ENCODE peak calls at places on chromosomes 1 and 21, in ten cellular contexts. G, U, M, V, X, D, I, P, J and Y are unnamed samples.

GRCh38 chr1:25881266-25881665 is 5.8 kb upstream of the PAQR7 start:
- DNase-seq in U (no peak), I (no peak), X (no peak), G (no peak), P (no peak), M (no peak), V (no peak), J (no peak), D (no peak), Y (no peak)

GRCh38 chr21:33428669-33429068 is 25.5 kb downstream of the IFNGR2 start:
- DNase-seq in D (no peak), M (no peak), V (no peak), P (no peak), X (no peak), G (no peak), J (peak), I (no peak), U (no peak), Y (no peak)

GRCh38 chr1:226679853-226680516 is 59.1 kb downstream of the ITPKB start:
- DNase-seq in V (no peak), J (peak), X (peak), M (peak), I (no peak), D (peak), P (no peak), G (peak), U (peak), Y (peak)

GRCh38 chr1:160837558-160838205 is 25.0 kb downstream of the CD244 start:
- DNase-seq in P (no peak), J (peak), U (peak), V (no peak), M (no peak), X (peak), I (no peak), D (peak), G (no peak), Y (peak)

GRCh38 chr1:10626011-10626731 is 151.4 kb downstream of the PEX14 start:
- DNase-seq in D (peak), V (no peak), I (no peak), U (no peak), J (no peak), G (no peak), M (no peak), P (no peak), X (no peak), Y (no peak)

GRCh38 chr1:238649200-238649599 is 737.2 kb upstream of the CHRM3 start:
- DNase-seq in G (no peak), P (no peak), U (no peak), I (no peak), V (no peak), D (no peak), M (no peak), J (no peak), X (no peak), Y (no peak)

GRCh38 chr21:33080376-33080775 is 10.4 kb downstream of the OLIG1 start:
- DNase-seq in V (no peak), P (no peak), M (no peak), U (no peak), G (no peak), X (no peak), D (no peak), J (no peak), I (no peak), Y (no peak)

GRCh38 chr1:93081716-93082115 is 2.6 kb downstream of the MTF2 start:
- DNase-seq in D (no peak), P (no peak), U (no peak), V (no peak), J (no peak), I (no peak), G (no peak), X (no peak), M (peak), Y (no peak)

GRCh38 chr1:203354246-203354645 is 3.3 kb upstream of the FMOD start:
- DNase-seq in U (no peak), V (no peak), M (peak), G (no peak), X (no peak), J (no peak), I (no peak), P (no peak), D (no peak), Y (no peak)

GRCh38 chr1:103218821-103219220 is 110.5 kb upstream of the COL11A1 start:
- DNase-seq in U (no peak), J (no peak), X (no peak), V (no peak), G (no peak), P (no peak), I (no peak), D (no peak), M (peak), Y (no peak)

GRCh38 chr1:109623601-109624161 is 4.0 kb downstream of the AMPD2 start:
- DNase-seq in D (no peak), I (no peak), P (peak), X (no peak), U (no peak), M (no peak), V (no peak), J (no peak), G (no peak), Y (no peak)

GRCh38 chr1:86169625-86170024 is 13.1 kb upstream of the COL24A1 start:
- DNase-seq in V (no peak), P (no peak), I (no peak), X (no peak), D (no peak), U (no peak), M (peak), J (no peak), G (no peak), Y (no peak)

GRCh38 chr1:85022700-85023099 is 25.6 kb downstream of the MCOLN3 start:
- DNase-seq in U (no peak), I (no peak), J (no peak), V (no peak), M (no peak), X (no peak), P (no peak), D (no peak), G (no peak), Y (no peak)

GRCh38 chr1:4045397-4046010 is 145.4 kb upstream of the C1orf174 start:
- DNase-seq in U (no peak), I (no peak), P (no peak), G (no peak), V (no peak), J (no peak), M (no peak), D (no peak), X (no peak), Y (peak)

GRCh38 chr1:109626682-109627408 is 7.2 kb downstream of the AMPD2 start:
- DNase-seq in D (no peak), I (no peak), P (no peak), U (no peak), M (no peak), J (peak), G (no peak), X (no peak), V (no peak), Y (no peak)

GRCh38 chr1:172545349-172546004 is 12.5 kb downstream of the SUCO start:
- DNase-seq in U (no peak), J (no peak), D (no peak), V (no peak), M (no peak), P (no peak), G (no peak), I (no peak), X (no peak), Y (peak)

GRCh38 chr1:2137257-2138121 is 57.1 kb downstream of the FAAP20 start:
- DNase-seq in V (no peak), I (no peak), M (no peak), J (peak), D (no peak), X (no peak), G (no peak), P (no peak), U (no peak), Y (no peak)

GRCh38 chr1:6099787-6100765 is 54.4 kb downstream of the KCNAB2 start:
- DNase-seq in P (no peak), X (no peak), D (peak), M (no peak), G (no peak), V (no peak), I (no peak), U (no peak), J (peak), Y (peak)

GRCh38 chr1:54355931-54356679 is 50.1 kb downstream of the SSBP3 start:
- DNase-seq in G (no peak), J (no peak), X (peak), P (no peak), D (no peak), M (no peak), U (no peak), I (no peak), V (no peak), Y (peak)

GRCh38 chr1:237012789-237013383 is 8.6 kb upstream of the MT1HL1 start:
- DNase-seq in I (peak), X (no peak), D (peak), M (peak), G (no peak), P (peak), U (no peak), J (peak), V (peak), Y (no peak)

GRCh38 chr1:170664828-170665617 is 1.1 kb downstream of the PRRX1 start:
- DNase-seq in G (no peak), M (peak), V (no peak), U (no peak), J (peak), I (no peak), X (no peak), P (peak), D (peak), Y (no peak)

GRCh38 chr1:155569988-155570592 is 7.5 kb upstream of the ASH1L start:
- DNase-seq in M (peak), J (no peak), P (no peak), D (peak), X (no peak), U (no peak), V (no peak), I (no peak), G (no peak), Y (no peak)

GRCh38 chr1:195799016-195799415 is 809.2 kb downstream of the KCNT2 start:
- DNase-seq in G (no peak), J (no peak), V (no peak), X (no peak), I (no peak), P (no peak), M (no peak), D (no peak), U (no peak), Y (no peak)

GRCh38 chr21:39472786-39473185 is 21.0 kb downstream of the SH3BGR start:
- DNase-seq in M (no peak), D (no peak), I (no peak), V (no peak), G (no peak), U (no peak), X (no peak), P (no peak), J (no peak), Y (no peak)

GRCh38 chr1:36585760-36586072 is 103.0 kb upstream of the CSF3R start:
- DNase-seq in V (no peak), G (no peak), J (no peak), P (no peak), I (no peak), X (no peak), U (no peak), M (no peak), D (no peak), Y (no peak)

GRCh38 chr1:68237040-68237439 is 4.7 kb upstream of the WLS start:
- DNase-seq in P (no peak), G (no peak), X (no peak), I (no peak), D (no peak), V (no peak), U (no peak), M (no peak), J (no peak), Y (no peak)

GRCh38 chr1:201358596-201358995 is 18.9 kb downstream of the TNNT2 start:
- DNase-seq in U (no peak), J (no peak), G (no peak), D (no peak), V (no peak), X (no peak), M (no peak), P (no peak), I (no peak), Y (no peak)